ENCODE peak calls at places on chromosomes 16 and 17, in four cellular contexts. X is tibial artery, Z is GM12878, V is fibroblast of lung. H is an unnamed sample.

GRCh38 chr16:59192551-59193199 is 458.6 kb upstream of the GOT2 start:
- DNase-seq in X (no peak), Z (no peak), V (peak), H (no peak)

GRCh38 chr17:20191066-20191465 is 181.9 kb downstream of the SPECC1 start:
- DNase-seq in X (no peak), Z (no peak), V (peak), H (no peak)

GRCh38 chr16:51442140-51442539 is 291.1 kb upstream of the SALL1 start:
- DNase-seq in X (no peak), Z (no peak), V (no peak), H (no peak)

GRCh38 chr17:55354941-55355340 is 66.7 kb downstream of the MMD start:
- DNase-seq in X (no peak), Z (no peak), V (no peak), H (no peak)

GRCh38 chr16:84482951-84483881 is 21.2 kb downstream of the MEAK7 start:
- DNase-seq in X (no peak), Z (no peak), V (no peak), H (peak)

GRCh38 chr16:71537643-71538042 is 11.4 kb downstream of the CHST4 start:
- DNase-seq in X (no peak), Z (peak), V (peak), H (no peak)

GRCh38 chr17:50267074-50267841 is 7.0 kb upstream of the TMEM92 start:
- DNase-seq in X (peak), Z (no peak), V (peak), H (no peak)

GRCh38 chr17:72422505-72423285 is 301.9 kb downstream of the SOX9 start:
- DNase-seq in X (peak), Z (peak), V (peak), H (peak)

GRCh38 chr16:55242667-55243066 is 81.3 kb upstream of the IRX6 start:
- DNase-seq in X (no peak), Z (no peak), V (no peak), H (no peak)

GRCh38 chr16:19883296-19883951 is 1.2 kb downstream of the GPRC5B start:
- DNase-seq in X (no peak), Z (no peak), V (peak), H (peak)

GRCh38 chr17:44348234-44348987 is 3.3 kb downstream of the GRN start:
- DNase-seq in X (no peak), Z (peak), V (no peak), H (peak)

GRCh38 chr16:55487048-55487803 is 8.2 kb downstream of the MMP2 start:
- DNase-seq in X (peak), Z (no peak), V (peak), H (peak)

GRCh38 chr17:69773081-69773480 is 301.9 kb upstream of the KCNJ16 start:
- DNase-seq in X (no peak), Z (no peak), V (peak), H (no peak)

GRCh38 chr16:57029161-57030160 is 40.1 kb downstream of the NLRC5 start:
- DNase-seq in X (no peak), Z (no peak), V (no peak), H (no peak)

GRCh38 chr17:64572682-64573154 is 65.9 kb downstream of the CEP95 start:
- DNase-seq in X (no peak), Z (no peak), V (peak), H (no peak)

GRCh38 chr16:30551781-30552180 is 6.4 kb downstream of the ZNF764 start:
- DNase-seq in X (no peak), Z (no peak), V (no peak), H (no peak)

GRCh38 chr17:1414001-1414574 is 14.1 kb upstream of the YWHAE start:
- DNase-seq in X (no peak), Z (no peak), V (no peak), H (no peak)
- H3K27ac ChIP-seq in X (no peak), Z (no peak), V (no peak), H (peak)

GRCh38 chr17:41446806-41447205 is 6.0 kb upstream of the KRT38 start:
- DNase-seq in X (no peak), Z (no peak), V (peak), H (no peak)

GRCh38 chr17:41448506-41448905 is 7.7 kb upstream of the KRT38 start:
- DNase-seq in X (no peak), Z (no peak), V (no peak), H (no peak)

GRCh38 chr17:41452276-41452675 is 11.5 kb upstream of the KRT38 start:
- DNase-seq in X (no peak), Z (no peak), V (no peak), H (no peak)

GRCh38 chr17:41451154-41451728 is 10.5 kb upstream of the KRT38 start:
- DNase-seq in X (no peak), Z (no peak), V (no peak), H (no peak)

GRCh38 chr17:41449008-41449407 is 8.2 kb upstream of the KRT38 start:
- DNase-seq in X (no peak), Z (no peak), V (no peak), H (no peak)
- H3K4me3 ChIP-seq in X (no peak), Z (no peak), V (no peak), H (no peak)

GRCh38 chr17:40284085-40284713 is 3.5 kb upstream of the CDC6 start:
- DNase-seq in X (no peak), Z (no peak), V (peak), H (no peak)
- TF ChIP-seq CTCF in X (peak), Z (no peak), V (peak), H (peak)

GRCh38 chr17:12050646-12051225 is 30.1 kb downstream of the MAP2K4 start:
- DNase-seq in X (no peak), Z (no peak), V (no peak), H (no peak)
- H3K27ac ChIP-seq in X (no peak), Z (no peak), V (no peak), H (no peak)

DNA sequence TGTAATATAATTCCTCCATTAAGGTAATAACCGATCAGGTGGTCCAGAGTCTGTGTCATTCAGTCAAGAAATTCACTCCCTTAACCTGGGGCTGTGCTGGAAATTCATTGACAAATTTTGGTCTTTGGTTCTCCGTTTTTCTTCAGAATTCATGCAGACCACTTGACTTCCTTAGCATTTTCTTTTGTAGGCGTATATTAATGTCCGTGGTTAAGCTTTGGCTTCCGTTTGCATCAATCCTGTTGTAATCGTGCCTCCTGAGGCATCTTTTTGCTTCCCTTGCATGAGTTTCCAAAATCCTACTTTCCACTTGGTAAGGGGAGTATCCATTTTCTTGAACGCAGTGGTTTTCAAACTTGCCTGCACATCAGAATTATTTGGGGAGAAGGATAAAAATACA is 9.0 kb downstream of the LRRC37B start:
- DNase-seq in X (no peak), Z (no peak), V (no peak), H (no peak)
- H3K4me3 ChIP-seq in X (no peak), Z (no peak), V (no peak), H (no peak)

DNA sequence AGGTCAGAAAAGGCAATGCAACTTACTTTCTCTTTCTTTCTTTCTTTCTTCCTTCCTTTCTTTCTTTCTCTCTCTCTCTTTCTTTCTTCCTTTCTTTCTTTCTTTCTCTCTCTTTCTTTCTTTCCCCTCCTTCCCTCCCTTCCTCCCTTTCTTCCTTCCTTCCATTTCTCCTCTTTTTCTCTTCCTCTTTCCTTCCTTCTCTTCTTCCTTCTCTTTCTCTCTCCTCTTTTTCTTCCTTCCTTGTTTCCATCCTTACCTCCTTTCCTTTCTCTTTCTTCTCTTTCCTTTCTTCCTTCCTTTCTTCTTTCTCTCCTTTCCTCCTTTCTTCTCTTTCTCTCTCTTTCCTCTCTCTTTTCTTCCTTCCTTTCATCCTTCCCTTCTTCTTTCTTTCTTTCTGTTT is 819.8 kb upstream of the SOX9 start:
- DNase-seq in X (no peak), Z (no peak), V (no peak), H (no peak)
- TF ChIP-seq CTCF in X (no peak), Z (no peak), V (no peak), H (no peak)

DNA sequence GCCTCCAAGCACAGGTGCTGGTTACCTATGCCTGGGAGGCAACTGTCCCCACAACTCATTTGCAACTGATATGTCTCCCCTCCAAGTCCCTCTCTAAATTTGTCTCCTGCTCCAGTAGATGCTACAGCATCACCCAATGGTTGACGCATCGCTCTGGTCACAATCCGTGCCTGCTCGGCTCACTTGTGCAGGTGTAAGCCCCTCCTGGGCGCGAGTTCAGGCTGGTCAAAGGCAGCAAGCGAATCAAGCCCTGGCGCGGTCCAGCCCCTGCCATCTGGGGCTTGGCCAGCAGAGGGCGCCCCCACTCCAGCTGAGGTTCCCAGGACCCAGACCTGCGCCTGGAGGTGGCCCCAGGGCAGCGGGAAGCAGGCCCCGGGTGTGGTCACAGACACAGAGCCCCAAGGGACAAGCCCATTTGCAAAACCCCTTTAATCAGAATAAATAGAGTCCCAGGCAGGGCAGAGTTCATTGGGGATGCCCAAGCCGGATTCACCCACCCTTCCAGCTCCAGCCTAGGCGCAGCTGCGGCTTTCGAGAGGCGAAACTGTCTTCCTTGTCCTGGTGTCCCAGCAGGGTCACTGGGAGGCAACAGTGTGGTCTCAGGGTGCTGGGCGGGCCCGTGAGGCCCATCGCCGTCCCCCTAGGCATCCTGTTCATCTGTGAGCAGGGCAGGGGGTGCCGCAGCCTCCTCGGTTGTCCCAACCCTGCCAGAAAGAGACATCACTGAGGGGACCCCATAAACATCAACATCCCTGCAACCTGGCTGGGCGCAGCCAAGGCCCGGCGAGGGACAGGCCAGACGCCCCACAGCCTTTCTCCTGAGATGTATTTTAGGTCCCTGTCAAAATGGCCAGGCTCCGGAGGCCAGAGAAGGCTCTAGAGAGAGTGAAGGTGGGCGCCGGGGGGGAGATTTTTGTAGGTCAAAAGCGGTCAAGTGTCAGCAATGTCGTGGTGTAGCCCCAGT is 15.8 kb downstream of the TMC6 start:
- DNase-seq in X (peak), Z (no peak), V (peak), H (peak)
- H3K27ac ChIP-seq in X (no peak), Z (peak), V (no peak), H (no peak)

DNA sequence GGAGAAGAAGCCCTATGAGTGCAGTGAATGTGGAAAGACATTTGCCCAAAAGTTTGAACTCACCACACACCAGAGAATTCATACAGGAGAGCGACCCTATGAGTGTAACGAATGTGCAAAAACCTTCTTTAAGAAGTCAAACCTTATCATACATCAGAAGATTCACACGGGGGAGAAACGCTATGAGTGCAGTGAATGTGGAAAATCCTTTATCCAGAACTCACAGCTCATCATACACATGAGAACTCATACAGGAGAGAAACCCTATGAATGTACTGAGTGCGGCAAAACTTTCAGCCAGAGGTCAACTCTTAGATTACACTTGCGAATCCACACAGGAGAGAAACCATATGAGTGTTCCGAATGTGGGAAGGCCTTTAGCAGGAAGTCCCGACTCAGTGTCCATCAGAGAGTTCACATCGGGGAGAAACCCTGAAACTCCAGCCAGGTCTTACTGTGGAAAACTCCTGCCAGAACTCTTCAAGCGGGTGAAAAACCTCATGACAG is 21.6 kb downstream of the ZFP1 start:
- DNase-seq in X (no peak), Z (no peak), V (no peak), H (no peak)
- H3K4me3 ChIP-seq in X (no peak), Z (no peak), V (no peak), H (no peak)

H was measured in right atrium auricular region.